ENCODE peak calls at places on chromosome 11, in seven cellular contexts. M is ovary, F is MCF 10A, H is endothelial cell, V is suprapubic skin, A is WERI-Rb-1, P is Calu3. Z is an unnamed sample.

GRCh38 chr11:117639601-117640000 is 157.4 kb downstream of the DSCAML1 start:
- DNase-seq in M (no peak), F (no peak), H (no peak), V (no peak), A (no peak), P (no peak), Z (no peak)

GRCh38 chr11:1341928-1342524 is 32.6 kb upstream of the TOLLIP start:
- DNase-seq in M (no peak), F (no peak), H (no peak), V (no peak), A (no peak), P (no peak), Z (peak)

GRCh38 chr11:119590651-119591308 is 138.2 kb downstream of the NECTIN1 start:
- DNase-seq in M (no peak), F (peak), H (no peak), V (no peak), A (no peak), P (peak), Z (no peak)

GRCh38 chr11:111001091-111001430 is 244.5 kb upstream of the POU2AF2 start:
- DNase-seq in M (no peak), F (no peak), H (no peak), V (no peak), A (no peak), P (no peak), Z (peak)

GRCh38 chr11:31262761-31263160 is 106.8 kb downstream of the DCDC1 start:
- DNase-seq in M (no peak), F (no peak), H (no peak), V (no peak), A (no peak), P (no peak), Z (no peak)

GRCh38 chr11:71268706-71269321 is 16.4 kb upstream of the SHANK2 start:
- DNase-seq in M (no peak), F (no peak), H (no peak), V (peak), A (no peak), P (no peak), Z (no peak)

GRCh38 chr11:83051760-83052671 is 19.7 kb downstream of the RAB30 start:
- DNase-seq in M (peak), F (peak), H (no peak), V (no peak), A (peak), P (no peak), Z (peak)

GRCh38 chr11:20277014-20277413 is 86.5 kb upstream of the HTATIP2 start:
- DNase-seq in M (no peak), F (no peak), H (no peak), V (no peak), A (no peak), P (no peak), Z (no peak)

GRCh38 chr11:18669211-18669593 is 29.4 kb upstream of the TMEM86A start:
- DNase-seq in M (no peak), F (no peak), H (no peak), V (no peak), A (no peak), P (peak), Z (no peak)

GRCh38 chr11:116874251-116874650 is 36.8 kb upstream of the APOA1 start:
- DNase-seq in M (no peak), F (no peak), H (no peak), V (no peak), A (no peak), P (no peak), Z (no peak)

GRCh38 chr11:26268980-26269660 is 62.8 kb upstream of the ANO3 start:
- DNase-seq in M (no peak), F (no peak), H (no peak), V (no peak), A (no peak), P (no peak), Z (no peak)

GRCh38 chr11:115961168-115962003 is 457.2 kb upstream of the CADM1 start:
- DNase-seq in M (peak), F (no peak), H (no peak), V (no peak), A (peak), P (no peak), Z (no peak)

GRCh38 chr11:12164061-12165014 is 53.9 kb downstream of the MICAL2 start:
- DNase-seq in M (no peak), F (no peak), H (no peak), V (no peak), A (no peak), P (peak), Z (peak)

GRCh38 chr11:106706355-106706754 is 311.9 kb downstream of the GUCY1A2 start:
- DNase-seq in M (no peak), F (peak), H (no peak), V (no peak), A (no peak), P (no peak), Z (peak)

GRCh38 chr11:79594839-79595238 is 154.0 kb upstream of the TENM4 start:
- DNase-seq in M (no peak), F (no peak), H (no peak), V (no peak), A (no peak), P (no peak), Z (no peak)

GRCh38 chr11:124075841-124076571 is 34.9 kb upstream of the OR10G7 start:
- DNase-seq in M (no peak), F (no peak), H (no peak), V (no peak), A (peak), P (no peak), Z (no peak)

GRCh38 chr11:74276581-74276980 is 34.9 kb downstream of the P4HA3 start:
- DNase-seq in M (no peak), F (no peak), H (no peak), V (no peak), A (no peak), P (no peak), Z (no peak)

GRCh38 chr11:131109256-131109655 is 193.0 kb upstream of the SNX19 start:
- DNase-seq in M (no peak), F (no peak), H (no peak), V (no peak), A (no peak), P (no peak), Z (no peak)

GRCh38 chr11:125874556-125875124 is 12.8 kb upstream of the HYLS1 start:
- DNase-seq in M (no peak), F (peak), H (peak), V (no peak), A (peak), P (peak), Z (peak)
- TF ChIP-seq CTCF in M (peak), F (peak), H (peak), V (peak), A (peak), P (peak), Z (peak)

GRCh38 chr11:69238562-69239319 is 55.2 kb upstream of the MYEOV start:
- DNase-seq in M (no peak), F (no peak), H (no peak), V (no peak), A (no peak), P (no peak), Z (no peak)

GRCh38 chr11:69241075-69241740 is 52.7 kb upstream of the MYEOV start:
- DNase-seq in M (no peak), F (no peak), H (no peak), V (peak), A (no peak), P (no peak), Z (no peak)

GRCh38 chr11:69241844-69242582 is 51.9 kb upstream of the MYEOV start:
- DNase-seq in M (no peak), F (peak), H (no peak), V (peak), A (no peak), P (no peak), Z (no peak)

GRCh38 chr11:69239320-69240040 is 54.5 kb upstream of the MYEOV start:
- DNase-seq in M (no peak), F (no peak), H (no peak), V (no peak), A (no peak), P (no peak), Z (no peak)

DNA sequence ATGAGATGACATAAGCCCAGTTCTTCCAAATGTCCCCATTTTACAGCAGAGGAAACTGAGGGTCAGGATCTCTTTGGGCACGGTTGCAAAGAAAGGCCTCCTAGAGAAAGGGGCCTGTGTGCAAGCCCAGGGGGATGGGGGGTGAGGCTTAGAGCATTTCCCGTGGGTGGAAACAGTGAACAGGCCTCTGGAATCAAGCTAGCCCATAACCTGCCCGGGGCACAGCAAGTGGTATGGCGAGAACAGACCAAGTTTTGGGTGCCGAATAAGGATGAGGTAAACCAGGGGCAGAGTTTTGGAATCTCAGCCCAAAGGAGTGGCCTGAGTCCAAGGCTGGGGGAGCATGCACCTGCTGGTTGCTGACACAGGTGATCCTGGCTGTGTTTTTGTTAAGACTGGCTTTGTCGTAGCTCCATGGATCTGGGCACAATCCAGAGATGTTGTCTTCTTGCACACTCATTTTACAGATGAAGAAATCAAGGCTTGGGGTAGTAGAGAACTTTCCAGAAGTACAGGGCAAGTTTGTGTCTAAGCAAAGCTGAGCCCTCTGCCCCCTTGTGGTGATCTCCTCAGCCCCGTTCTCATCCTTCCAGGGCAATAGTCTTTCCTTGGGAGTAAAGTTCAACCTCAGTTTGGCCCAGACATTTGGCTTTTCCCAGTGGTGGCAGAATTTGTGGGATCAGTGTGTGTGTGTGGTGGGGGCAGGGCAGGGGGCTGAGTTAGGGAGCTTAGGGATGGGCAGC is 53.5 kb upstream of the MYEOV start:
- DNase-seq in M (no peak), F (peak), H (no peak), V (no peak), A (no peak), P (peak), Z (no peak)
- TF ChIP-seq CTCF in M (no peak), F (peak), H (no peak), V (peak), A (peak), P (no peak), Z (peak)

DNA sequence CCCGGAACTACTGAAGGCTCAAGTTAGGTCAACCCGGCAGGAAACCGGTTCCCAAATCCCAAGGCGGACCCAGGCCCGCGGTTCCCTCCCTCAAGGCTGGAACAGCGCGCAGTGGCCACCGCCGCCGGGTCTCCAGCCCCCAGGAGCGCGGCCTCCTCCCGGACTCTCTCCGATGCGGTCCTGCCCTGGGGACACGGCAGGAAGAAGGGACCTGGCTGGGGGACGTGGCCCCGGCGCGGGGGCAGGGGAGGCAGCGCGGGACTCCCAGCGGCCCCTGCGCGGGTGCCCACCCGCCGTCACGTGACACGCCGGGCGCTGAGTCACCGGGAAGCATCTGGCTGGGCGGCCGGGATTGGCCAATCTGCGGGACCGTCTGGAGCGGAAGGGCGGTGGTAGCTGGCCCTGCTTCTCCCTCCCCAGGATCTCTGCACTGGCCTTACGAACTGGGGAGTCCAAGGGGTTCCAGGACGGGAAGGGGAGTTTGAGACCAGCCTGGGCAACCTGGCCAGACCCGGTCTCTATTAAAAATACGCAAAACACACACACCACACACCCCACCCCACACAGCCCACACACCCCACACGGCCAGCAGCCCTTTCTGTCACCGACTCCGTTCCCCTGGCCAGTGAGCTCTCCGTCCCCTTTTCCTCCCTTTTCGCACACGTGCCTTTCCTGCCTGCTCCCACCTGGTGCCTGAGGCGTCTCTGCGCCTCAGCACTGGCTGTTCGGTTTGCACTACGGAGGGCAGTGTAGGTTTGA is 21.4 kb upstream of the MALAT1 start:
- DNase-seq in M (peak), F (peak), H (peak), V (peak), A (peak), P (peak), Z (no peak)
- TF ChIP-seq CTCF in M (no peak), F (no peak), H (no peak), V (no peak), A (no peak), P (no peak), Z (no peak)

GRCh38 chr11:45485070-45485716 is 180.2 kb downstream of the CHST1 start:
- DNase-seq in M (no peak), F (no peak), H (no peak), V (peak), A (no peak), P (no peak), Z (no peak)
- TF ChIP-seq CTCF in M (no peak), F (no peak), H (no peak), V (no peak), A (no peak), P (no peak), Z (no peak)

DNA sequence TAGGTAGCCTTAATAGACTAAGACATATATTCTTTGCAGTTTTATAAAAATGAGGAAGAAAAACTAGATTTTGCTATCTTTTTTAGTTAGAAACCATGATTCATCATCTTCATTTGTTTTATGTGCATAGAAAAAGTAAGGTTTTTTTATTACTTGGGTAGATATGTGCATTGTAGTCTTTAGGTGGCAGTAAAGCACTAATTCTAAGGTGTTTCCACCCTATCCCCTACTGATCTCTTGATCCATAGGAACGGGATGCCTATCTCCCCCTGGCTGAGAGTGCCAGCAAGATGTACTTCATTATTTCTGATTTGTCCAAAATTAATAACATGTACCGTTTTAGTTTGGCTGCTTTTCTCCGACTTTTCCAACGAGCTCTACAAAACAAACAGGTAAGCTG is 148.1 kb downstream of the DYNC2H1 start:
- DNase-seq in M (no peak), F (peak), H (no peak), V (no peak), A (peak), P (no peak), Z (no peak)
- TF ChIP-seq CTCF in M (no peak), F (peak), H (no peak), V (no peak), A (peak), P (no peak), Z (peak)

GRCh38 chr11:10692716-10693115 is 839 bp downstream of the IRAG1 start:
- DNase-seq in M (no peak), F (no peak), H (no peak), V (no peak), A (no peak), P (no peak), Z (no peak)

GRCh38 chr11:10693509-10694071 is at the start of gene IRAG1:
- DNase-seq in M (peak), F (no peak), H (no peak), V (no peak), A (peak), P (no peak), Z (no peak)

GRCh38 chr11:10683429-10683828 is 10.1 kb downstream of the IRAG1 start:
- DNase-seq in M (no peak), F (no peak), H (no peak), V (no peak), A (no peak), P (no peak), Z (no peak)

GRCh38 chr11:10688401-10688800 is 5.2 kb downstream of the IRAG1 start:
- DNase-seq in M (no peak), F (no peak), H (no peak), V (no peak), A (peak), P (peak), Z (no peak)
- TF ChIP-seq CTCF in M (no peak), F (peak), H (peak), V (no peak), A (peak), P (no peak), Z (peak)

Z was measured in HFF-Myc.